ENCODE peak calls at places on chromosomes 12 and 14, in seven cellular contexts. D is K562, T is NT2/D1, N is HepG2, J is SK-N-SH, E is GM12878, S is H1. H is an unnamed sample.
A peak's percentile ranks its signal among the peaks of the same experiment; 100 is the strongest.

GRCh38 chr14:100711117-100711462 is 15.6 kb upstream of the DLK1 start:
- DNase-seq in D (no peak), T (no peak), N (no peak), J (no peak), E (no peak), S (no peak), H (no peak)

GRCh38 chr14:58637040-58637390 is 747 bp upstream of the DACT1 start:
- DNase-seq in D (no peak), T (no peak), N (no peak), J (no peak), E (no peak), S (no peak), H (no peak)

GRCh38 chr12:59834659-59835474 is 239.0 kb downstream of the SLC16A7 start:
- DNase-seq in D (no peak), T (peak; percentile 6), N (peak; percentile 5), J (peak; percentile 9), E (no peak), S (no peak), H (peak; percentile 13)

GRCh38 chr12:42961395-42961794 is 371.8 kb upstream of the PRICKLE1 start:
- DNase-seq in D (no peak), T (no peak), N (peak; percentile 35), J (no peak), E (no peak), S (no peak), H (peak; percentile 85)

GRCh38 chr12:123134755-123135282 is 16.1 kb downstream of the PITPNM2 start:
- DNase-seq in D (no peak), T (no peak), N (no peak), J (no peak), E (no peak), S (no peak), H (no peak)

GRCh38 chr14:101025656-101026055 is 122.1 kb upstream of the RTL1 start:
- DNase-seq in D (no peak), T (no peak), N (no peak), J (no peak), E (no peak), S (no peak), H (no peak)

GRCh38 chr14:30779210-30779609 is 95.1 kb upstream of the COCH start:
- DNase-seq in D (no peak), T (no peak), N (no peak), J (no peak), E (no peak), S (no peak), H (no peak)

GRCh38 chr12:42935756-42936155 is 346.2 kb upstream of the PRICKLE1 start:
- DNase-seq in D (no peak), T (no peak), N (no peak), J (no peak), E (no peak), S (no peak), H (no peak)

GRCh38 chr14:76465651-76466050 is 89.7 kb downstream of the ESRRB start:
- DNase-seq in D (no peak), T (no peak), N (no peak), J (no peak), E (no peak), S (no peak), H (no peak)

GRCh38 chr12:94783862-94784261 is 133.5 kb upstream of the TMCC3 start:
- DNase-seq in D (no peak), T (no peak), N (no peak), J (no peak), E (no peak), S (no peak), H (no peak)

GRCh38 chr14:68361231-68361630 is 431.6 kb downstream of the ZFP36L1 start:
- DNase-seq in D (no peak), T (no peak), N (no peak), J (no peak), E (no peak), S (no peak), H (no peak)

GRCh38 chr12:110355080-110355479 is 48.4 kb downstream of the ANAPC7 start:
- DNase-seq in D (peak; percentile 61), T (peak; percentile 25), N (peak; percentile 55), J (peak; percentile 48), E (no peak), S (no peak), H (peak; percentile 32)

GRCh38 chr12:38921025-38921677 is 15.8 kb upstream of the CPNE8 start:
- DNase-seq in D (peak; percentile 20), T (peak; percentile 66), N (peak; percentile 65), J (peak; percentile 25), E (no peak), S (no peak), H (peak; percentile 69)

GRCh38 chr12:58819945-58820344 is 100.4 kb downstream of the LRIG3 start:
- DNase-seq in D (no peak), T (no peak), N (no peak), J (no peak), E (no peak), S (no peak), H (no peak)
- TF ChIP-seq YY1 in D (no peak), T (no peak), N (no peak), J (no peak), E (no peak), S (no peak), H (no peak)

DNA sequence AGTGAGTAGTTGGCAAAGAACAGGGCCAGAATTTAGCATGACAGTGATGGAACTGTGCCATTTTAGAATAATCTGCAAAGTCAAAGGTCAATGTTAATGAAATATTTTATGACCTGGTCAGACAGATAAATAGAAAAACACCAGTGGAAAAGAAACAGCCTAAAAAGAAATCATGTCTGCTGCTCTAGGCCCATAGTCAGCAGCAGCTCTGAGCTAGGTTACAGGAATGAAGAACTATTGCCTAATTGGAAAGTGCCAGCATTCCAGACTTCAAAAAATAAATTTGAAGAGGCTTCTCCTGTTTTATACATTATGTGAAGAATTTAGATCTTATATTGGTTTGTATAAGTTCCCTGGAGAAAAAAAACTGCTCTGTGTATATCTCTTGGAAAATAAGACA is 9.8 kb downstream of the NPC2 start:
- DNase-seq in D (no peak), T (no peak), N (no peak), J (no peak), E (no peak), S (no peak), H (no peak)
- TF ChIP-seq YY1 in D (no peak), T (no peak), N (no peak), J (no peak), E (no peak), S (no peak), H (no peak)

DNA sequence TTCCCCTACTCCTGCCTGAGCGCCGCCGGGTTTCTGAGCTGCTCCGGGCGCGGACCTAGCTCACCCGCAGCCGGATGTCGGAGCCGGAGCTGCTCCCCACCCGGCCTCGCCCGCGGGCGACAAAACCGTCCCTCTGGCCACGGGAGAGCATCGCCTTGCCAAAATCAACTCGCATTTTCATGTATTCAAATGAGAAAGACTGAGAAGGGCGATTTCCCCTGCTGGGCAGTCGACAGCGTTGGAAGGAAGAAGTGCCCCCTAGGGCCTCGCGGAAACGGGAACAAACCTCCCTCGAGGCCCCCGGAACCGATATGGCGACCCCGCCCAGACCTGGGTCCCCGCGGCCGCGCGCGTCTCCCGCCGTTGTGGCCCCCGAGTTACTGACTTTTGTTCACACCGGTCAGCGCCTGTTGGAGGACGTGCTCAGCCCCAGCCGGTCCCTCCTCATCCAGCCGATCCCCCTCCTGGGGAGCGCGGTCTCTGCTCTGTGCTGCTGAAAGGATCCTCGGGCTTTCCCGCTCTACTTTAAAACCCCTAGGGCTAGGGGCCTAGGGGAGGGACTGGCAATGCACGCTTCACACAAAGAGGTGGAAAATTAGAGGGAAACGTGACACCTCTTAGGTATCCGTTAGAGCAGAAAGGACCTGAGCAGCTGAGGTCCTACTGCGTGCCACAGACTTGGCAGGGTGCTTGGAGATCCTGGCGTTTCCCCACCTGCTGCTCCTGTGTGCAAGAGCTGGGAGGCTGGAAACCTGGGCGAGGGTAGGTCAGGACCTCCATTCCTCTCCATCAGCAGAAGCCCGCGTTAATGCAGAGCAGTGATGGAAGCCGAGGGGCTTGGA is 4.3 kb downstream of the TTC6 start:
- DNase-seq in D (no peak), T (no peak), N (no peak), J (no peak), E (no peak), S (peak; percentile 76), H (no peak)
- TF ChIP-seq YY1 in D (no peak), T (no peak), N (no peak), J (no peak), E (no peak), S (no peak), H (no peak)

GRCh38 chr12:96497800-96498199 is 8.4 kb downstream of the CFAP54 start:
- DNase-seq in D (no peak), T (no peak), N (no peak), J (no peak), E (no peak), S (no peak), H (no peak)
- TF ChIP-seq YY1 in D (no peak), T (no peak), N (no peak), J (no peak), E (no peak), S (no peak), H (no peak)

DNA sequence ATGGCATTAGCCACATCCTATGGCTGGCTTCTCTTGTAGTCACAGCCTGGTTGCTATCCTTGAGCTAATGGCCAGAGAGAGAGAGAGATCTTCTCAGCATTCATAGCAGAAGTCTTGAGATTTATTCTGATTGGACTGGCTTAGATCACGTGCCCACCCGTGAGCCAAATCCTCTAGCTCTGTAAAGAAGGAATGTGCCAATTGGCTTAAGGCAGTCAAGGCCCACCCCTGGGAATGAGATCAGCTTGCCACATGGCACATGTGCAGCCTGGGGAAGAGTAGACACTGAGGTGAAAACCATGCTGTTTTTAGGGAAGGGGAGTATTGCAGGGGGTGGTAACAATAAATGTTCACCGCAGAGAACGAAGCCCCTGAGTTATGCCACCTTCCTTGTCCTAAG is 36.3 kb downstream of the PLEKHG7 start:
- DNase-seq in D (peak; percentile 30), T (no peak), N (no peak), J (no peak), E (no peak), S (no peak), H (no peak)
- TF ChIP-seq YY1 in D (no peak), T (no peak), N (no peak), J (no peak), E (no peak), S (no peak), H (no peak)

GRCh38 chr14:37610945-37611523 is 15.6 kb downstream of the TTC6 start:
- DNase-seq in D (no peak), T (no peak), N (no peak), J (no peak), E (no peak), S (no peak), H (no peak)

GRCh38 chr14:37603688-37604251 is 8.3 kb downstream of the TTC6 start:
- DNase-seq in D (no peak), T (no peak), N (no peak), J (no peak), E (no peak), S (no peak), H (no peak)

GRCh38 chr14:37602605-37603453 is 7.4 kb downstream of the TTC6 start:
- DNase-seq in D (no peak), T (no peak), N (peak; percentile 98), J (no peak), E (no peak), S (no peak), H (no peak)

GRCh38 chr14:37608649-37609048 is 13.2 kb downstream of the TTC6 start:
- DNase-seq in D (no peak), T (no peak), N (peak; percentile 71), J (no peak), E (no peak), S (no peak), H (no peak)
- TF ChIP-seq YY1 in D (no peak), T (no peak), N (no peak), J (no peak), E (no peak), S (no peak), H (no peak)

H was measured in HCT116.